ENCODE peak calls at places on chromosome 5, in seven cellular contexts. O, Y, V, U, J, T and P are unnamed samples.

GRCh38 chr5:147483961-147484707 is 25.7 kb downstream of the DPYSL3 start:
- DNase-seq in O (no peak), Y (no peak), V (no peak), U (peak), J (no peak), T (no peak), P (no peak)

GRCh38 chr5:167653645-167654106 is 637.8 kb upstream of the WWC1 start:
- DNase-seq in O (no peak), Y (peak), V (no peak), U (no peak), J (no peak), T (no peak), P (no peak)

GRCh38 chr5:173925449-173926071 is 37.4 kb downstream of the CPEB4 start:
- DNase-seq in O (peak), Y (peak), V (peak), U (peak), J (no peak), T (peak), P (no peak)

GRCh38 chr5:39024005-39024404 is 50.2 kb downstream of the RICTOR start:
- DNase-seq in O (no peak), Y (no peak), V (no peak), U (no peak), J (no peak), T (no peak), P (peak)

GRCh38 chr5:108216890-108217289 is 165.0 kb downstream of the FBXL17 start:
- DNase-seq in O (no peak), Y (no peak), V (no peak), U (no peak), J (no peak), T (no peak), P (no peak)

GRCh38 chr5:6733411-6734242 is 20.4 kb downstream of the TENT4A start:
- DNase-seq in O (no peak), Y (no peak), V (no peak), U (no peak), J (no peak), T (no peak), P (no peak)

GRCh38 chr5:93620487-93621339 is 37.7 kb downstream of the NR2F1 start:
- DNase-seq in O (peak), Y (peak), V (peak), U (peak), J (peak), T (peak), P (peak)

GRCh38 chr5:54571462-54571861 is 53.9 kb downstream of the SNX18 start:
- DNase-seq in O (no peak), Y (no peak), V (no peak), U (no peak), J (no peak), T (no peak), P (no peak)

GRCh38 chr5:126394211-126394828 is 28.9 kb upstream of the GRAMD2B start:
- DNase-seq in O (no peak), Y (no peak), V (no peak), U (no peak), J (no peak), T (no peak), P (no peak)

GRCh38 chr5:777756-778161 is 6.8 kb downstream of the ZDHHC11B start:
- DNase-seq in O (no peak), Y (no peak), V (no peak), U (no peak), J (no peak), T (no peak), P (no peak)

GRCh38 chr5:82719368-82719767 is 357.8 kb downstream of the TMEM167A start:
- DNase-seq in O (no peak), Y (no peak), V (no peak), U (peak), J (no peak), T (no peak), P (no peak)

GRCh38 chr5:85952680-85953079 is 665.1 kb upstream of the COX7C start:
- DNase-seq in O (no peak), Y (no peak), V (no peak), U (no peak), J (no peak), T (no peak), P (no peak)

GRCh38 chr5:52989781-52990530 is 804 bp downstream of the ITGA2 start:
- DNase-seq in O (no peak), Y (peak), V (peak), U (peak), J (peak), T (peak), P (no peak)

GRCh38 chr5:120614512-120614911 is 150.4 kb downstream of the PRR16 start:
- DNase-seq in O (no peak), Y (no peak), V (no peak), U (no peak), J (no peak), T (no peak), P (no peak)

GRCh38 chr5:96968614-96969013 is 32.7 kb downstream of the LNPEP start:
- DNase-seq in O (peak), Y (no peak), V (no peak), U (no peak), J (no peak), T (no peak), P (no peak)

GRCh38 chr5:132813599-132814440 is 718 bp downstream of the SOWAHA start:
- DNase-seq in O (no peak), Y (peak), V (no peak), U (no peak), J (no peak), T (no peak), P (peak)

GRCh38 chr5:150317048-150318003 is 14.6 kb upstream of the ARSI start:
- DNase-seq in O (no peak), Y (peak), V (no peak), U (no peak), J (no peak), T (no peak), P (no peak)

GRCh38 chr5:80230269-80230992 is 25.4 kb downstream of the SERINC5 start:
- DNase-seq in O (no peak), Y (no peak), V (no peak), U (no peak), J (no peak), T (no peak), P (no peak)

GRCh38 chr5:32138839-32139493 is 35.2 kb downstream of the GOLPH3 start:
- DNase-seq in O (no peak), Y (no peak), V (no peak), U (no peak), J (no peak), T (no peak), P (no peak)

GRCh38 chr5:39283231-39283818 is 64.0 kb upstream of the FYB1 start:
- DNase-seq in O (peak), Y (peak), V (peak), U (peak), J (peak), T (peak), P (no peak)

GRCh38 chr5:178428341-178429155 is 161.6 kb downstream of the COL23A1 start:
- DNase-seq in O (no peak), Y (no peak), V (no peak), U (peak), J (peak), T (no peak), P (peak)

GRCh38 chr5:55694152-55694830 is 17.8 kb downstream of the SLC38A9 start:
- DNase-seq in O (peak), Y (no peak), V (no peak), U (no peak), J (no peak), T (no peak), P (no peak)

GRCh38 chr5:141338538-141339306 is at the start of gene PCDHGA2:
- DNase-seq in O (peak), Y (peak), V (no peak), U (peak), J (no peak), T (no peak), P (no peak)

GRCh38 chr5:2581418-2581817 is 170.1 kb downstream of the IRX2 start:
- DNase-seq in O (no peak), Y (no peak), V (no peak), U (no peak), J (no peak), T (no peak), P (no peak)

GRCh38 chr5:175436403-175436802 is 7.6 kb downstream of the DRD1 start:
- DNase-seq in O (no peak), Y (no peak), V (no peak), U (no peak), J (no peak), T (no peak), P (no peak)

GRCh38 chr5:10103098-10103497 is 146.6 kb downstream of the ATPSCKMT start:
- DNase-seq in O (no peak), Y (no peak), V (no peak), U (no peak), J (no peak), T (no peak), P (no peak)

GRCh38 chr5:142115937-142116614 is 7.5 kb downstream of the NDFIP1 start:
- DNase-seq in O (no peak), Y (no peak), V (no peak), U (no peak), J (no peak), T (no peak), P (no peak)

GRCh38 chr5:116539222-116539621 is 35.4 kb downstream of the SEMA6A start:
- DNase-seq in O (no peak), Y (no peak), V (no peak), U (no peak), J (no peak), T (no peak), P (no peak)
- H3K27ac ChIP-seq in O (no peak), Y (no peak), V (no peak), U (no peak), J (no peak), T (no peak), P (peak)

GRCh38 chr5:77360381-77360780 is 131.7 kb downstream of the WDR41 start:
- DNase-seq in O (no peak), Y (no peak), V (no peak), U (no peak), J (no peak), T (no peak), P (no peak)

GRCh38 chr5:77359231-77359630 is 132.9 kb downstream of the WDR41 start:
- DNase-seq in O (no peak), Y (no peak), V (no peak), U (no peak), J (no peak), T (no peak), P (no peak)

GRCh38 chr5:77358566-77359205 is 133.4 kb downstream of the WDR41 start:
- DNase-seq in O (no peak), Y (no peak), V (no peak), U (no peak), J (no peak), T (no peak), P (no peak)

GRCh38 chr5:77356740-77357139 is 135.4 kb downstream of the WDR41 start:
- DNase-seq in O (no peak), Y (no peak), V (no peak), U (no peak), J (no peak), T (no peak), P (no peak)

DNA sequence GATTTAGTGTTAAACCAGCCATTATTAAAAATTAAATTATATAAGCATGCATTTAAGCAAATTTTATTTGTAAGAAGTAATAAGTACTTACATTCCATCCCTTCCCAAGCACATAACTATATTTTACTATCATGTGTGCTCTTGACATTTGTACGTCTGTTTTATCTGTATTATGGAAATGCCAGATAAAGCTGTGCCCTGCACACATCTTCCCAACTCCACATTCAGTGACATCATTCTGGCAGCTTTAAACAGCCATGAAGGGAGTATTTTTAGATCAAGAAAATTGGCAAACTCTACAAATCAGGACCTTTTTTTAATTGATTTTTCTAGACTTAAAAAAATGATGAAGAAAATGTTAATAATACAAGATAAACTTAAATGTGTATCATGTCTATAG is 131.1 kb downstream of the WDR41 start:
- DNase-seq in O (no peak), Y (no peak), V (no peak), U (no peak), J (no peak), T (no peak), P (no peak)
- H3K27ac ChIP-seq in O (no peak), Y (no peak), V (no peak), U (no peak), J (no peak), T (no peak), P (no peak)

DNA sequence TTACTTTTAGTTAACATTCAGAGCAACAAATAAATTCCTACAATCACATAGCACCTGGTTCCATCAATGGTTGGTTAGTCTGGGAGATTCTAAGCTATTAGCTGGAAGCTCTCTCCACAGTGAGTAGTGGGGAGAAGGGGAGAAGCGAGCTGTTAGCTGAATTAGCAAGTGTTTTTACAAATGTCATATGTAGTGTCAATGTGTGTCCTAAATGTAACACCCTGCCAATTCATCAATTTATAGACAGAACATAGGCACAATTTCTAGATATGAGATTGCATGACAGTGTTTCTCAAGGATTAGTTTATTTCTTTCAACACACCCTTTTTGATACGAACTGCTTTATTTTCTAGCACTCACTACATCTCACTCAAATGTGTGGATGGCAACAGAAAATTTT is 349.0 kb downstream of the PDE4D start:
- DNase-seq in O (no peak), Y (no peak), V (no peak), U (no peak), J (no peak), T (no peak), P (no peak)
- H3K27ac ChIP-seq in O (no peak), Y (peak), V (no peak), U (no peak), J (peak), T (no peak), P (no peak)

GRCh38 chr5:95424526-95424925 is 33.4 kb downstream of the FAM81B start:
- DNase-seq in O (no peak), Y (no peak), V (no peak), U (no peak), J (no peak), T (no peak), P (no peak)

GRCh38 chr5:95417971-95418370 is 26.8 kb downstream of the FAM81B start:
- DNase-seq in O (no peak), Y (no peak), V (no peak), U (no peak), J (no peak), T (no peak), P (no peak)

GRCh38 chr5:95424016-95424415 is 32.9 kb downstream of the FAM81B start:
- DNase-seq in O (no peak), Y (no peak), V (no peak), U (no peak), J (no peak), T (no peak), P (no peak)

GRCh38 chr5:95426227-95426626 is 35.1 kb downstream of the FAM81B start:
- DNase-seq in O (no peak), Y (no peak), V (no peak), U (no peak), J (no peak), T (no peak), P (no peak)

GRCh38 chr5:95422842-95423241 is 31.7 kb downstream of the FAM81B start:
- DNase-seq in O (no peak), Y (no peak), V (no peak), U (no peak), J (no peak), T (no peak), P (no peak)
- H3K27ac ChIP-seq in O (no peak), Y (no peak), V (no peak), U (no peak), J (no peak), T (no peak), P (no peak)

GRCh38 chr5:56740000-56740399 is 75.3 kb upstream of the MAP3K1 start:
- DNase-seq in O (no peak), Y (no peak), V (no peak), U (no peak), J (no peak), T (no peak), P (no peak)
- H3K27ac ChIP-seq in O (no peak), Y (no peak), V (no peak), U (no peak), J (no peak), T (no peak), P (no peak)

DNA sequence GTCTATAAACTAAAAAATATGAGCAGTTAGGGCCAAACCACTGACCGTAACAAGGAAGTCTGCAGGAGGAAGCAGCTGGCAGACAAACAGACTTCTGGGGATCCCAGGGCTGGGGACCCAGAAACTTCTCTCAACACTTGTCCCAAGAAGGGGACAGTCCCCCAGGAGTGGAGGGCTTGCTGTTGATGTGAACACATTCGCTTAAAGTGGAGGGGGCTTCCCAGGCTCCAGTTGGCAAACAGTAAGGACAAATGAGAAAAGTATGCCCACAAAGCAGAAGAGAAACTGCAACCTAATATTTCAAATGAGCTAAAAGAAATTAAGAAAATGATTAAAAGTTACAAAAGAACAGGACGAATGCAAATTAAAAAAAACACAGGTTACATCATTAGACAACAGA is 83.7 kb downstream of the PDE8B start:
- DNase-seq in O (peak), Y (no peak), V (no peak), U (no peak), J (no peak), T (no peak), P (no peak)
- H3K27ac ChIP-seq in O (no peak), Y (no peak), V (no peak), U (no peak), J (no peak), T (no peak), P (no peak)

GRCh38 chr5:135055385-135055784 is 21.4 kb upstream of the PITX1 start:
- DNase-seq in O (no peak), Y (no peak), V (no peak), U (peak), J (no peak), T (no peak), P (peak)

GRCh38 chr5:135053989-135054388 is 20.0 kb upstream of the PITX1 start:
- DNase-seq in O (peak), Y (no peak), V (no peak), U (no peak), J (no peak), T (no peak), P (no peak)

GRCh38 chr5:135053278-135053677 is 19.2 kb upstream of the PITX1 start:
- DNase-seq in O (peak), Y (no peak), V (no peak), U (no peak), J (no peak), T (no peak), P (no peak)

GRCh38 chr5:135052511-135053145 is 18.6 kb upstream of the PITX1 start:
- DNase-seq in O (no peak), Y (no peak), V (no peak), U (no peak), J (no peak), T (no peak), P (no peak)

GRCh38 chr5:135054546-135054945 is 20.5 kb upstream of the PITX1 start:
- DNase-seq in O (no peak), Y (no peak), V (no peak), U (no peak), J (no peak), T (no peak), P (no peak)
- H3K27ac ChIP-seq in O (peak), Y (no peak), V (no peak), U (no peak), J (no peak), T (no peak), P (no peak)

DNA sequence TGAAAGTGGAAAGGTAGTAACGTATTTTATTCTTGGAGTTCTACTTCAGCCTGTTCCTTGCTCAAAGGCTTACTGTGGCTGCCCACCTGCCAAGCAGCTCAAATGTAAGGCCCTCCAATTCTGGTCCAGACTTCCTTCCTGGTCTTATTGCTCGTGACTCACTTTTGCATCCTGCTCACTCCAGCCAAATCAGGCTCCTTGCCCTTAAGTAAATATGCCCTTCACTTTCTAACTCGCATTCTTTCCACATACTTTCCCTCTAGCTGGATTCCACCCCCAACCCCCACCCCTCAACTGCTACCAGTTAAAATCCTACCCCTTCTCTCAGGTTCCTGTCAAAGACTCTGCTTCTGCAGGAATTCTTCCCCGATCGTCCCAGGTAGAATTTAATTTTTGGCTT is 96.6 kb downstream of the GALNT10 start:
- DNase-seq in O (no peak), Y (peak), V (no peak), U (peak), J (peak), T (no peak), P (no peak)
- H3K27ac ChIP-seq in O (no peak), Y (peak), V (no peak), U (no peak), J (no peak), T (no peak), P (no peak)

GRCh38 chr5:140295414-140295813 is 7.5 kb downstream of the PFDN1 start:
- DNase-seq in O (peak), Y (no peak), V (no peak), U (peak), J (peak), T (peak), P (no peak)
- H3K27ac ChIP-seq in O (no peak), Y (no peak), V (no peak), U (peak), J (no peak), T (no peak), P (no peak)

DNA sequence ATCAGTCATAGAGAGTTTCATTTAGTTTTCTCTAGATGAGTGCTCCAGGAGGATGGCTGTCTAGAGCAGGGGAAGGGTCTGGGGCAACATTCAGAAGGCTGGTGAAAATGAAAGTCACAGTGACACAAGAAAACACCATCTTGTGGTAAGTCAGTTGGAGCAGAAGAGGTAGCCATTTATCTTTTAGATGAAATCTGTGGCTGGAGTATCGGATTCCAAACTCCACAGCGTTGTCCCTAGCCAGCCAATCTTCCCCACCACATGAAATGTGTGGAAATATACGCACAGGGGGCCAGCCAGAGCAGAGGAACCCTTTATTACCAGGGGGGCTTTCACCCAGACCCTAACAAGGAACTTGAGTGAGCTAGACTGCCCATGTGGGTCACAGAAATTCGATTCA is 15.9 kb upstream of the TNFAIP8 start:
- DNase-seq in O (peak), Y (no peak), V (no peak), U (no peak), J (no peak), T (no peak), P (no peak)
- H3K27ac ChIP-seq in O (peak), Y (no peak), V (peak), U (no peak), J (no peak), T (peak), P (no peak)